ENCODE peak calls at places on chromosomes 13 and 19, in six cellular contexts. O, M, X, S, U and G are unnamed samples.

GRCh38 chr19:45179063-45179847 is 671 bp downstream of the BLOC1S3 start:
- DNase-seq in O (peak; percentile 46), M (peak; percentile 75), X (no peak), S (no peak), U (no peak), G (no peak)

GRCh38 chr13:110616103-110617101 is 1.1 kb downstream of the NAXD start:
- DNase-seq in O (peak; percentile 54), M (peak; percentile 69), X (no peak), S (no peak), U (no peak), G (peak; percentile 64)

GRCh38 chr19:11096210-11096841 is 7.1 kb downstream of the LDLR start:
- DNase-seq in O (peak; percentile 27), M (peak; percentile 65), X (peak; percentile 86), S (no peak), U (no peak), G (no peak)

GRCh38 chr13:110913322-110913721 is 1.5 kb downstream of the ANKRD10 start:
- DNase-seq in O (no peak), M (no peak), X (peak; percentile 53), S (no peak), U (no peak), G (no peak)

GRCh38 chr13:95624020-95624419 is 20.5 kb downstream of the DZIP1 start:
- DNase-seq in O (peak; percentile 19), M (no peak), X (peak; percentile 35), S (no peak), U (no peak), G (no peak)

GRCh38 chr19:57434386-57435061 is 601 bp upstream of the ZNF749 start:
- DNase-seq in O (no peak), M (no peak), X (no peak), S (no peak), U (no peak), G (no peak)

GRCh38 chr13:30373727-30374126 is 48.6 kb upstream of the UBE2L5 start:
- DNase-seq in O (peak; percentile 49), M (peak; percentile 61), X (no peak), S (peak; percentile 4), U (no peak), G (no peak)

GRCh38 chr19:1009043-1009975 is 9.1 kb downstream of the GRIN3B start:
- DNase-seq in O (no peak), M (no peak), X (no peak), S (no peak), U (no peak), G (no peak)

GRCh38 chr13:76516013-76516412 is 370.2 kb downstream of the KCTD12 start:
- DNase-seq in O (no peak), M (no peak), X (no peak), S (no peak), U (no peak), G (no peak)

GRCh38 chr13:69776937-69777336 is 330.7 kb upstream of the ATXN8OS start:
- DNase-seq in O (no peak), M (no peak), X (no peak), S (no peak), U (no peak), G (no peak)

GRCh38 chr19:21482863-21483276 is 22.5 kb upstream of the ZNF429 start:
- DNase-seq in O (peak; percentile 61), M (peak; percentile 85), X (no peak), S (no peak), U (peak; percentile 44), G (no peak)

GRCh38 chr19:19321143-19321577 is 531 bp downstream of the MAU2 start:
- DNase-seq in O (peak; percentile 17), M (no peak), X (peak; percentile 19), S (no peak), U (no peak), G (peak; percentile 59)

GRCh38 chr13:41811588-41812021 is 149.3 kb downstream of the VWA8 start:
- DNase-seq in O (no peak), M (no peak), X (no peak), S (no peak), U (no peak), G (no peak)

GRCh38 chr19:3192684-3193083 is 7.0 kb downstream of the NCLN start:
- DNase-seq in O (no peak), M (no peak), X (no peak), S (no peak), U (no peak), G (no peak)

GRCh38 chr13:36999054-36999927 is at the start of gene ALG5:
- DNase-seq in O (peak; percentile 93), M (peak; percentile 97), X (peak; percentile 70), S (peak; percentile 35), U (peak; percentile 80), G (peak; percentile 95)

GRCh38 chr19:42274065-42274682 is 5.1 kb downstream of the CIC start:
- DNase-seq in O (no peak), M (no peak), X (no peak), S (no peak), U (no peak), G (no peak)

GRCh38 chr19:4896372-4896771 is 6.3 kb downstream of the ARRDC5 start:
- DNase-seq in O (no peak), M (no peak), X (peak; percentile 57), S (no peak), U (no peak), G (no peak)

GRCh38 chr13:95787356-95788099 is 110.6 kb downstream of the DNAJC3 start:
- DNase-seq in O (no peak), M (no peak), X (no peak), S (no peak), U (no peak), G (no peak)

GRCh38 chr19:33472696-33473624 is 48.6 kb downstream of the PEPD start:
- DNase-seq in O (no peak), M (peak; percentile 17), X (peak; percentile 98), S (no peak), U (no peak), G (no peak)

GRCh38 chr13:84136582-84136981 is 254.3 kb upstream of the SLITRK1 start:
- DNase-seq in O (no peak), M (no peak), X (no peak), S (no peak), U (no peak), G (no peak)

GRCh38 chr19:9945319-9945966 is 9.1 kb upstream of the OLFM2 start:
- DNase-seq in O (no peak), M (no peak), X (peak; percentile 94), S (no peak), U (no peak), G (peak; percentile 57)

GRCh38 chr13:100513987-100514670 is 74.5 kb downstream of the GGACT start:
- DNase-seq in O (no peak), M (no peak), X (peak; percentile 31), S (no peak), U (no peak), G (no peak)

GRCh38 chr13:36736119-36736726 is 62.4 kb downstream of the SERTM1 start:
- DNase-seq in O (peak; percentile 44), M (no peak), X (peak; percentile 38), S (no peak), U (no peak), G (peak; percentile 53)

GRCh38 chr13:98222081-98222554 is 45.0 kb upstream of the RNF113B start:
- DNase-seq in O (no peak), M (no peak), X (peak; percentile 20), S (no peak), U (no peak), G (no peak)

GRCh38 chr19:13095934-13096890 is 6.4 kb downstream of the LYL1 start:
- DNase-seq in O (peak; percentile 43), M (no peak), X (no peak), S (no peak), U (no peak), G (peak; percentile 83)

GRCh38 chr13:59677966-59678814 is 485.5 kb downstream of the DIAPH3 start:
- DNase-seq in O (no peak), M (no peak), X (peak; percentile 46), S (no peak), U (no peak), G (no peak)

GRCh38 chr13:34308725-34309124 is 490.8 kb downstream of the RFC3 start:
- DNase-seq in O (no peak), M (no peak), X (no peak), S (no peak), U (no peak), G (no peak)

GRCh38 chr19:38658462-38659306 is 11.2 kb downstream of the ACTN4 start:
- DNase-seq in O (no peak), M (no peak), X (peak; percentile 99), S (no peak), U (no peak), G (no peak)

GRCh38 chr19:23557381-23557780 is 129.6 kb downstream of the ZNF675 start:
- DNase-seq in O (no peak), M (no peak), X (no peak), S (no peak), U (no peak), G (no peak)

GRCh38 chr13:106156468-106156867 is 379.0 kb downstream of the EFNB2 start:
- DNase-seq in O (no peak), M (no peak), X (peak; percentile 99), S (no peak), U (no peak), G (no peak)

GRCh38 chr13:45092668-45093067 is 27.6 kb upstream of the GTF2F2 start:
- DNase-seq in O (no peak), M (no peak), X (peak; percentile 54), S (no peak), U (no peak), G (no peak)

GRCh38 chr13:36293497-36293896 is 4.1 kb downstream of the CCDC169 start:
- DNase-seq in O (no peak), M (no peak), X (no peak), S (no peak), U (no peak), G (no peak)

GRCh38 chr19:29672933-29673336 is 7.7 kb downstream of the PLEKHF1 start:
- DNase-seq in O (peak; percentile 83), M (peak; percentile 87), X (no peak), S (no peak), U (peak; percentile 73), G (no peak)

GRCh38 chr19:52981329-52981728 is 18.6 kb upstream of the ZNF816 start:
- DNase-seq in O (no peak), M (no peak), X (no peak), S (no peak), U (no peak), G (no peak)

GRCh38 chr19:4541114-4541805 is 1.4 kb upstream of the LRG1 start:
- DNase-seq in O (no peak), M (no peak), X (no peak), S (no peak), U (no peak), G (no peak)

GRCh38 chr13:79987761-79988160 is 353.2 kb downstream of the SPRY2 start:
- DNase-seq in O (no peak), M (no peak), X (no peak), S (no peak), U (no peak), G (no peak)

GRCh38 chr13:85864963-85865530 is 65.8 kb upstream of the SLITRK6 start:
- DNase-seq in O (no peak), M (no peak), X (peak; percentile 37), S (no peak), U (no peak), G (no peak)

GRCh38 chr19:11160119-11160768 is 4.7 kb upstream of the SPC24 start:
- DNase-seq in O (no peak), M (no peak), X (no peak), S (no peak), U (no peak), G (no peak)

GRCh38 chr19:39623946-39624345 is 21.6 kb downstream of the LGALS13 start:
- DNase-seq in O (no peak), M (no peak), X (no peak), S (no peak), U (no peak), G (no peak)